ENCODE peak calls at places on chromosomes 6 and 20, in four cellular contexts. L is H1, H is HCT116, U is HepG2. E is an unnamed sample.

GRCh38 chr20:58131581-58132142 is 96.8 kb downstream of the ANKRD60 start:
- DNase-seq in U (peak; percentile 75), H (peak; percentile 27), L (peak; percentile 30), E (no peak)

GRCh38 chr6:127458817-127459216 is 372 bp downstream of the KIAA0408 start:
- DNase-seq in H (no peak), U (peak; percentile 35), L (no peak), E (no peak)

GRCh38 chr20:54468082-54468481 is 7.3 kb upstream of the DOK5 start:
- DNase-seq in U (no peak), L (no peak), H (no peak), E (no peak)

GRCh38 chr6:36309900-36310299 is 26.8 kb downstream of the BNIP5 start:
- DNase-seq in L (no peak), H (no peak), U (no peak), E (no peak)

GRCh38 chr6:14222956-14223355 is 105.4 kb downstream of the CD83 start:
- DNase-seq in H (no peak), L (no peak), U (no peak), E (no peak)

GRCh38 chr6:12353731-12354130 is 63.6 kb downstream of the EDN1 start:
- DNase-seq in U (no peak), L (no peak), H (no peak), E (no peak)

GRCh38 chr6:33886673-33887144 is 82.9 kb upstream of the MLN start:
- DNase-seq in U (no peak), L (no peak), H (no peak), E (no peak)

GRCh38 chr6:2823104-2823850 is 18.4 kb downstream of the SERPINB1 start:
- DNase-seq in L (no peak), U (no peak), H (no peak), E (no peak)

GRCh38 chr6:154397491-154398195 is 41.0 kb upstream of the IPCEF1 start:
- DNase-seq in H (no peak), U (no peak), L (no peak), E (no peak)

GRCh38 chr6:99064769-99065168 is 117.0 kb upstream of the FBXL4 start:
- DNase-seq in L (no peak), U (no peak), H (no peak), E (no peak)

GRCh38 chr6:24719125-24719931 is at the start of gene C6orf62:
- DNase-seq in L (no peak), U (no peak), H (no peak), E (peak; percentile 35)

GRCh38 chr6:143139239-143139784 is 78.6 kb downstream of the AIG1 start:
- DNase-seq in H (no peak), L (no peak), U (no peak), E (no peak)

GRCh38 chr20:46081074-46081473 is 8.7 kb downstream of the NCOA5 start:
- DNase-seq in U (no peak), L (no peak), H (no peak), E (no peak)

GRCh38 chr6:117481278-117481925 is 1.1 kb upstream of the DCBLD1 start:
- DNase-seq in U (peak; percentile 84), L (peak; percentile 51), H (no peak), E (no peak)

GRCh38 chr6:66048684-66049474 is 341.9 kb upstream of the EYS start:
- DNase-seq in U (no peak), H (no peak), L (no peak), E (no peak)

GRCh38 chr6:64949257-64949656 is 757.8 kb downstream of the EYS start:
- DNase-seq in U (no peak), H (no peak), L (no peak), E (no peak)

GRCh38 chr6:2695464-2696095 is 55.1 kb downstream of the MYLK4 start:
- DNase-seq in U (peak; percentile 27), L (no peak), H (peak; percentile 36), E (no peak)

GRCh38 chr6:13467216-13467600 is 20.2 kb downstream of the GFOD1 start:
- DNase-seq in U (no peak), L (no peak), H (no peak), E (no peak)

GRCh38 chr6:41757931-41758640 is 10.9 kb upstream of the PGC start:
- DNase-seq in L (no peak), U (no peak), H (no peak), E (no peak)

GRCh38 chr6:28207244-28208179 is 17.6 kb upstream of the ZSCAN9 start:
- DNase-seq in U (no peak), H (no peak), L (peak; percentile 73), E (peak; percentile 42)

GRCh38 chr6:167682546-167683027 is 144.1 kb upstream of the AFDN start:
- DNase-seq in H (no peak), L (no peak), U (no peak), E (no peak)

GRCh38 chr6:167683028-167683862 is 143.5 kb upstream of the AFDN start:
- DNase-seq in H (peak; percentile 82), U (peak; percentile 100), L (no peak), E (no peak)

GRCh38 chr6:167686204-167686893 is 140.4 kb upstream of the AFDN start:
- DNase-seq in H (no peak), U (no peak), L (no peak), E (no peak)

GRCh38 chr6:167685654-167686053 is 141.1 kb upstream of the AFDN start:
- DNase-seq in L (no peak), H (no peak), U (no peak), E (no peak)

DNA sequence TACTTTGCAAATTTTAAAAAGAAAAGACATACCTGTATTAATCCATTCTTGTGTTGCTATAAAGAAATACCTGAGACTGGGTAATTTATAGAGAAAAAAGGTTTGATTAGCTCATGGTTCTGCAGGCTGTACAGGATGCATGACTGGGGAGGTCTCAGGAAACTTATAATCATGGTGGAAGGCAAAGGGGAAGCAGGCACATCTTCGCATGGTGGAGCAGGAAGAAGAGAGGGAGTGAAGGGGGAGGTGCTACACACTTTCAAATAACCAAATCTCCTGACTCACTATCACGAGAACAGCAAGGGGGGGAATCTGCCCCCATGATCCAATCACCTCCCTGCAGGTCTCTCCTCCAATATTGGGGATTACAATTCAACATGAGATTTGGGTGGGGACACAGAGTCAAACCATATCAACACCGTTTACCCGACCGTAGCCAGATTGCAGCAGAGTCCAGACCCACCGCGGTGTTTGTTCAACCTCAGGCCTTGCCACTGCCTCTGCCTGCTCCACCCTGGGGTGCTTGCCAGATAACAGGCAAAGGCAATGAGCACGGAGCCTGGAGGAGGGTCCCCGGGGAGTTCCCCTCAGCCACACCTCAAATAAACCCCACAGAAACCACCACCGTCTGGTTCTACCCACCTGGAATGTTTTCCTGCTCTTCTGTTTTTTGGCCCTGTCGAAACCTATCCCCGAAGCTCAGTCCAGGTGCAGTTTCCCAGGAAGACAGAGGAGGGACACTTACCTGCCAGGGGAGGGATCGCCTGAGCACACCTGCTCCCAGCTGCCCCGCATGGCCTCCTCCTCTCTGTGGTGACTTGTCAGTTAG is 142.2 kb upstream of the AFDN start:
- DNase-seq in U (no peak), L (no peak), H (no peak), E (no peak)
- TF ChIP-seq CTCF in U (no peak), L (peak; percentile 18), H (no peak), E (no peak)

GRCh38 chr20:35320396-35321126 is 28.3 kb upstream of the FAM83C start:
- DNase-seq in U (peak; percentile 85), H (peak; percentile 65), L (no peak), E (no peak)

GRCh38 chr20:35316086-35316485 is 23.9 kb upstream of the FAM83C start:
- DNase-seq in H (no peak), L (no peak), U (no peak), E (no peak)

GRCh38 chr20:35317416-35317815 is 25.2 kb upstream of the FAM83C start:
- DNase-seq in L (no peak), H (no peak), U (no peak), E (no peak)

GRCh38 chr20:35318502-35319157 is 26.4 kb upstream of the FAM83C start:
- DNase-seq in U (peak; percentile 71), H (peak; percentile 89), L (no peak), E (no peak)

DNA sequence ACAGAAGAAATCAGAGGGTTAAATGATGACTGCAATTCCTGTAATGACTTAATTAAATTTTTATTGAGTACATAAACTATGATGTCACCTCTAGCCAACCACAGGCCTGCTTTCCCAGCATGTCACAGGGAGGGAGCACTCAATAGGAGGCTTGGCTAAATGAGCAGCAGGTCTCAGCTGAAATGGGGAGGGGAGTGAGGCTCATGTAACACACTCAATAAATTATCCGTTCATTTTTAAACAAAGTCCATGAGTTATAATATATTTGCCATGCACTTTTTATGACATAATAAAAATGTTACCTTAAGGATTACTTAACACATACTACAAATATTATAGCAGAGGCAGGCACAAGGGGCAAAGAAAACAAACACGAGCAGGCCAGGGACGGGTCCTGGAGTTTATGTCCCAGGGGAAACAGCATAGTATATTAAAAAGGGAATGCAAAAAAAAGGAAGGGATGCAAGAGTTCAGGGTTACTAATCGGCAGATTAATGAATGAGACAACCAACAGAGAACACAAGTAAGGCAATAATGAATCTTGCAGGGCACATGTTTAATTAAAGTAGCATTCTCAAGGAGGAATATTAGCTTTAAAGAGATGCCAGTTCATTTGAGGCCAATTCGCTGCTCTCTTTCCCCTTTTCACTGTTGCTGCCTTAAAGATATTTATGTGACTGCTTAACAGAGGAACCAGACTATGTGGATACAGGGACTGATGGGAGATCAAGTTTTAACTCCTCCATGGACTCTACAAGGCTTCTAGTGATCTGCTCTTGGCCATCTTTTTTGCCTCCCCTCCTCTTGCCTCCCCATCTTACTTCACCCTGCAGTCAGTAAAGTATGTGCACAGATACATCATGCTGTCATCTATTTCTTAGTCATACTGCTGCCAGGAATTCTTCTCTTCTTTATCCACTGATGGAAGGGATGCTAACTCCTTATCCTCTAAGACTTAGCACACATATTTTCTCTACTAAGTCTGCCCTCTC is 27.3 kb upstream of the FAM83C start:
- DNase-seq in H (no peak), L (no peak), U (no peak), E (no peak)
- TF ChIP-seq YY1 in H (no peak), L (no peak), U (no peak), E (peak; percentile 52)

GRCh38 chr20:62362991-62363919 is 3.9 kb downstream of the LAMA5 start:
- DNase-seq in U (no peak), H (no peak), L (peak; percentile 62), E (peak; percentile 60)
- TF ChIP-seq CTCF in U (peak; percentile 14), H (no peak), L (no peak), E (no peak)

GRCh38 chr6:135128268-135128914 is 52.7 kb upstream of the MYB start:
- DNase-seq in H (no peak), L (no peak), U (no peak), E (no peak)
- TF ChIP-seq YY1 in H (no peak), L (no peak), U (no peak), E (no peak)

GRCh38 chr6:74284266-74284665 is 588.3 kb downstream of the CD109 start:
- DNase-seq in L (no peak), U (no peak), H (no peak), E (no peak)

GRCh38 chr6:74282143-74282689 is 586.2 kb downstream of the CD109 start:
- DNase-seq in L (no peak), H (no peak), U (no peak), E (no peak)

GRCh38 chr6:74277749-74278148 is 581.7 kb downstream of the CD109 start:
- DNase-seq in L (no peak), U (no peak), H (no peak), E (peak; percentile 2)

DNA sequence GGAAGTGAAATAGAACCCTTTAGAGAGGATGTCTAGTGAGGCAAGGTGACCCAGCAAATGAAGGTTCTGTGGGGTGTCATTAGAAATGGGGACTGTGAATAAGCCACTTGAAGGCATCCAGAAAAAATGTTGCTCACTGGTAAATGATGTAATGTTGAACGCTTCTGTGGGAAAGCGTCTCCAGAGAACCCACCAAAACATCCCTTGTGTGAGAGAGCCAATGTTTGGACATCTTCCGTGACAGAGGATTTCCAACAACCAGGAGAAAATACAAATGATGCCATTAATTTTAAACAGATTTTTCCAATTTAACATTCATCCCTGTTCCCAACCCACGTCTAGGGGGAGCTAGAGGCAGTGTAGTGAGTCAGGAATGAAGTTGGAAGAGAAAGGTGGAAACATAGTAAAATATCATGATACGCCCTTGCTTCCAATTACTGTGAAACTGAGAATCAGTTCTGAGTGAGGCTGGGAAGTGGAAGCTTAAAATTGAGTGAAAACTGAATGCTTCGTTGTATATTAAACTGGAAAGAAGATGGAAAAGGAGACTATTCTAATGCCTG is 584.2 kb downstream of the CD109 start:
- DNase-seq in U (no peak), H (no peak), L (no peak), E (no peak)
- TF ChIP-seq CTCF in U (no peak), H (no peak), L (no peak), E (peak; percentile 24)